ENCODE peak calls at places on chromosomes 7 and 10, in six cellular contexts. J is upper lobe of right lung, W is aorta, S is SK-N-SH, T is uterus, F is sigmoid colon. M is an unnamed sample.

GRCh38 chr10:47159361-47160228 is 140.4 kb upstream of the GDF10 start:
- DNase-seq in W (no peak), F (peak; percentile 85), S (peak; percentile 39), J (no peak), T (peak; percentile 52), M (no peak)

GRCh38 chr7:38311329-38311937 is 38.0 kb upstream of the TARP start:
- DNase-seq in S (peak; percentile 65), T (no peak), F (no peak), W (peak; percentile 56), J (peak; percentile 83), M (no peak)

GRCh38 chr7:25632616-25633015 is 404.3 kb upstream of the NPVF start:
- DNase-seq in T (no peak), J (no peak), W (no peak), S (no peak), F (no peak), M (no peak)

GRCh38 chr7:158740013-158740656 is 35.5 kb upstream of the NCAPG2 start:
- DNase-seq in S (no peak), F (peak; percentile 78), J (no peak), W (peak; percentile 70), T (peak; percentile 26), M (no peak)

GRCh38 chr10:105742184-105742583 is 1101.1 kb downstream of the SORCS3 start:
- DNase-seq in J (no peak), T (no peak), F (no peak), S (no peak), W (no peak), M (no peak)

GRCh38 chr7:138478499-138478908 is 18.4 kb downstream of the TRIM24 start:
- DNase-seq in S (no peak), T (no peak), J (no peak), F (no peak), W (no peak), M (no peak)

GRCh38 chr7:134690614-134691504 is 44.2 kb downstream of the BPGM start:
- DNase-seq in J (no peak), F (no peak), S (no peak), W (no peak), T (no peak), M (no peak)

GRCh38 chr10:127368101-127368500 is 171.7 kb upstream of the INSYN2A start:
- DNase-seq in S (no peak), J (no peak), W (no peak), F (no peak), T (no peak), M (no peak)

GRCh38 chr7:117127585-117128168 is 174.4 kb downstream of the ST7 start:
- DNase-seq in W (peak; percentile 50), T (peak; percentile 23), J (no peak), S (no peak), F (peak; percentile 77), M (no peak)

DNA sequence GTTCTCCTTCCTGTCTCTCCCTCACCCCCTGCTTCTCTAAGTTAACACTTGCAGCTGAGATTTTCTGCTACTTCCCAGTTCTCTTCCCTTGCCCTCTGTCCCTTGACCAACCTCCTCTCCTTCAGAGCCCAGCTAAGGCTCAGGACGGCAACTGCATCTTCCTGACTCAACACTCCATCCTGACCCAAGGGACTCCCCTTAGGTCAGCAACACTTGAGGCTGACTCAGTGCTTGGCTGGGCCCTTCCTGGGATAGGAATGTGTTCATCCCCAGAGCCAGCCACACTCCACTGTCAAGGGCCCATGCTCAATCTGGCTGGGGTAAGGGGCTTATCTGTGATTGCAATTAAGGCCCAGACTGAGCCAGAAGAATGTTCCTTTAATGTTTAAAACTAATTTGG is 3.4 kb downstream of the CALHM2 start:
- DNase-seq in W (peak; percentile 81), J (no peak), S (no peak), F (peak; percentile 91), T (peak; percentile 76), M (no peak)
- H3K4me3 ChIP-seq in W (no peak overlapping the region), J (no peak overlapping the region), S (no peak overlapping the region), F (peak overlapping the region; percentile 8), T (no peak overlapping the region), M (peak overlapping the region; percentile 90)

GRCh38 chr10:51707821-51708424 is 8.5 kb upstream of the CSTF2T start:
- DNase-seq in W (no peak), F (no peak), J (no peak), S (no peak), T (no peak), M (no peak)
- H3K27ac ChIP-seq in W (peak overlapping the region; percentile 100), F (peak overlapping the region; percentile 82), J (no peak overlapping the region), S (no peak overlapping the region), T (peak overlapping the region; percentile 67), M (peak overlapping the region; percentile 67)

GRCh38 chr7:27122075-27122910 is 8.3 kb downstream of the HOXA4 start:
- DNase-seq in T (no peak), W (peak; percentile 56), J (no peak), F (no peak), S (no peak), M (peak; percentile 62)
- H3K4me3 ChIP-seq in T (no peak overlapping the region), W (peak overlapping the region; percentile 28), J (peak overlapping the region; percentile 45), F (peak overlapping the region; percentile 4), S (no peak overlapping the region), M (no peak overlapping the region)

GRCh38 chr10:68954904-68955303 is 1.1 kb upstream of the DDX21 start:
- DNase-seq in T (no peak), J (no peak), F (no peak), W (no peak), S (no peak), M (no peak)
- H3K27ac ChIP-seq in T (no peak overlapping the region), J (no peak overlapping the region), F (peak overlapping the region; percentile 96), W (no peak overlapping the region), S (no peak overlapping the region), M (no peak overlapping the region)

M was measured in coronary artery.